ENCODE peak calls at places on chromosome 2, in four cellular contexts. U is RPMI7951, N is fibroblast of lung, R is HTR-8/SVneo. B is an unnamed sample.

GRCh38 chr2:240878341-240878936 is 9.8 kb downstream of the AGXT start:
- DNase-seq in U (no peak), N (no peak), R (no peak), B (no peak)

GRCh38 chr2:218262631-218263586 is 2.1 kb downstream of the GPBAR1 start:
- DNase-seq in U (no peak), N (no peak), R (no peak), B (no peak)

GRCh38 chr2:160339291-160339690 is 139.2 kb upstream of the ITGB6 start:
- DNase-seq in U (no peak), N (no peak), R (no peak), B (no peak)

GRCh38 chr2:40450066-40450841 is 1.6 kb downstream of the SLC8A1 start:
- DNase-seq in U (peak; percentile 41), N (peak; percentile 62), R (no peak), B (no peak)

GRCh38 chr2:149731112-149731511 is 143.5 kb upstream of the MMADHC start:
- DNase-seq in U (no peak), N (peak; percentile 33), R (no peak), B (no peak)

GRCh38 chr2:39408351-39409136 is 28.5 kb downstream of the MAP4K3 start:
- DNase-seq in U (no peak), N (no peak), R (no peak), B (no peak)

GRCh38 chr2:197205590-197206215 is 104.9 kb downstream of the ANKRD44 start:
- DNase-seq in U (no peak), N (no peak), R (no peak), B (no peak)

GRCh38 chr2:175036582-175037018 is 31.4 kb upstream of the CHN1 start:
- DNase-seq in U (peak; percentile 47), N (peak; percentile 28), R (peak; percentile 35), B (peak; percentile 31)

GRCh38 chr2:169107645-169108044 is 38.3 kb downstream of the DHRS9 start:
- DNase-seq in U (no peak), N (no peak), R (no peak), B (no peak)

GRCh38 chr2:206084870-206085741 is 868 bp downstream of the INO80D start:
- DNase-seq in U (peak; percentile 31), N (peak; percentile 22), R (peak; percentile 20), B (peak; percentile 38)

GRCh38 chr2:171237754-171238505 is 77.2 kb upstream of the TLK1 start:
- DNase-seq in U (no peak), N (no peak), R (no peak), B (no peak)

GRCh38 chr2:155846249-155846648 is 486.3 kb downstream of the NR4A2 start:
- DNase-seq in U (peak; percentile 10), N (peak; percentile 37), R (no peak), B (no peak)

GRCh38 chr2:208820289-208820688 is 413.7 kb downstream of the PTH2R start:
- DNase-seq in U (peak; percentile 3), N (peak; percentile 0), R (no peak), B (no peak)

GRCh38 chr2:214543386-214543955 is 132.6 kb downstream of the VWC2L start:
- DNase-seq in U (peak; percentile 3), N (peak; percentile 82), R (peak; percentile 6), B (no peak)

GRCh38 chr2:8606649-8607550 is 75.0 kb upstream of the ID2 start:
- DNase-seq in U (no peak), N (no peak), R (no peak), B (no peak)

GRCh38 chr2:8676915-8677645 is 4.8 kb upstream of the ID2 start:
- DNase-seq in U (no peak), N (no peak), R (no peak), B (no peak)

GRCh38 chr2:152766908-152767307 is 48.5 kb downstream of the ARL6IP6 start:
- DNase-seq in U (no peak), N (peak; percentile 78), R (no peak), B (no peak)

GRCh38 chr2:218311908-218312756 is 19.8 kb upstream of the TMBIM1 start:
- DNase-seq in U (no peak), N (no peak), R (no peak), B (no peak)

GRCh38 chr2:182300603-182301002 is 126.2 kb downstream of the PDE1A start:
- DNase-seq in U (no peak), N (peak; percentile 64), R (no peak), B (no peak)

GRCh38 chr2:84830095-84830494 is 50.8 kb downstream of the TRABD2A start:
- DNase-seq in U (peak; percentile 57), N (peak; percentile 36), R (peak; percentile 52), B (no peak)

GRCh38 chr2:55811048-55811447 is 112.5 kb downstream of the EFEMP1 start:
- DNase-seq in U (no peak), N (no peak), R (no peak), B (no peak)

GRCh38 chr2:6866239-6866745 is 585 bp upstream of the CMPK2 start:
- DNase-seq in U (peak; percentile 48), N (peak; percentile 32), R (no peak), B (peak; percentile 48)

GRCh38 chr2:3597567-3597966 is 2.7 kb downstream of the COLEC11 start:
- DNase-seq in U (no peak), N (no peak), R (no peak), B (no peak)

GRCh38 chr2:9481257-9481922 is 7.0 kb downstream of the IAH1 start:
- DNase-seq in U (no peak), N (peak; percentile 79), R (peak; percentile 19), B (no peak)

GRCh38 chr2:160465406-160465805 is 28.2 kb downstream of the RBMS1 start:
- DNase-seq in U (no peak), N (no peak), R (no peak), B (no peak)

GRCh38 chr2:222959358-222959757 is 92.6 kb upstream of the KCNE4 start:
- DNase-seq in U (peak; percentile 97), N (peak; percentile 92), R (peak; percentile 84), B (peak; percentile 48)

GRCh38 chr2:9308186-9308955 is 101.8 kb downstream of the ASAP2 start:
- DNase-seq in U (peak; percentile 63), N (peak; percentile 72), R (no peak), B (no peak)

GRCh38 chr2:36464006-36464721 is 108.6 kb downstream of the CRIM1 start:
- DNase-seq in U (no peak), N (no peak), R (no peak), B (no peak)

GRCh38 chr2:74872310-74872923 is 38.5 kb downstream of the HK2 start:
- DNase-seq in U (no peak), N (no peak), R (no peak), B (no peak)

GRCh38 chr2:163551974-163552373 is 183.8 kb downstream of the FIGN start:
- DNase-seq in U (peak; percentile 47), N (peak; percentile 38), R (no peak), B (no peak)

GRCh38 chr2:168312036-168312822 is 64.8 kb upstream of the STK39 start:
- DNase-seq in U (no peak), N (peak; percentile 49), R (no peak), B (no peak)

GRCh38 chr2:226644342-226644957 is 155.2 kb downstream of the IRS1 start:
- DNase-seq in U (peak; percentile 55), N (peak; percentile 89), R (no peak), B (no peak)